ENCODE peak calls at places on chromosomes 16 and 17, in seven cellular contexts. Q, G, N, S, M, T and C are unnamed samples.

GRCh38 chr17:50542795-50543774 is 3.9 kb upstream of the SPATA20 start:
- DNase-seq in N (no peak), G (no peak), Q (no peak), M (no peak), S (no peak), T (no peak), C (no peak)

GRCh38 chr17:19263621-19264010 is 26.4 kb downstream of the EPN2 start:
- DNase-seq in N (no peak), T (peak), S (no peak), G (no peak), M (peak), Q (peak), C (peak)

GRCh38 chr16:15993946-15994665 is 44.7 kb downstream of the ABCC1 start:
- DNase-seq in N (no peak), M (peak), G (no peak), S (no peak), T (peak), Q (peak), C (peak)

GRCh38 chr17:48068491-48068961 is 20.4 kb downstream of the NFE2L1 start:
- DNase-seq in M (peak), N (no peak), T (no peak), S (no peak), G (no peak), Q (peak), C (peak)

GRCh38 chr17:35616506-35616905 is 29.4 kb downstream of the AP2B1 start:
- DNase-seq in M (no peak), Q (no peak), G (no peak), T (no peak), S (no peak), N (no peak), C (no peak)

GRCh38 chr17:50174444-50174843 is 8.6 kb downstream of the SGCA start:
- DNase-seq in Q (peak), M (no peak), T (no peak), G (no peak), S (no peak), N (no peak), C (no peak)

GRCh38 chr17:74959826-74960738 is 12.5 kb downstream of the HID1 start:
- DNase-seq in M (no peak), S (no peak), G (no peak), Q (no peak), N (peak), T (peak), C (peak)

GRCh38 chr16:66026931-66027330 is 339.6 kb upstream of the CDH5 start:
- DNase-seq in S (no peak), M (no peak), G (peak), T (no peak), Q (no peak), N (no peak), C (no peak)

GRCh38 chr17:80528521-80528920 is 16.1 kb upstream of the RPTOR start:
- DNase-seq in G (no peak), Q (no peak), T (no peak), N (no peak), M (no peak), S (no peak), C (no peak)

GRCh38 chr17:73308017-73308823 is 3.6 kb downstream of the CDC42EP4 start:
- DNase-seq in N (peak), Q (peak), T (peak), M (peak), G (peak), S (peak), C (peak)

GRCh38 chr17:27811961-27812360 is 11.6 kb upstream of the NOS2 start:
- DNase-seq in T (no peak), G (peak), S (no peak), N (no peak), Q (no peak), M (no peak), C (no peak)

GRCh38 chr17:37650419-37651003 is 7.3 kb upstream of the DDX52 start:
- DNase-seq in M (peak), S (no peak), Q (peak), N (peak), T (peak), G (no peak), C (peak)

GRCh38 chr16:2280981-2281542 is 13.1 kb upstream of the RNPS1 start:
- DNase-seq in N (no peak), G (no peak), T (no peak), Q (no peak), M (no peak), S (no peak), C (no peak)
- H3K4me3 ChIP-seq in N (no peak), G (no peak), T (no peak), Q (no peak), M (no peak), S (no peak), C (no peak)

GRCh38 chr16:84088695-84089395 is 27.9 kb downstream of the MBTPS1 start:
- DNase-seq in T (no peak), N (no peak), M (no peak), S (no peak), Q (no peak), G (no peak), C (no peak)

GRCh38 chr16:84086357-84086756 is 30.4 kb downstream of the MBTPS1 start:
- DNase-seq in G (no peak), N (no peak), M (no peak), T (no peak), S (no peak), Q (no peak), C (no peak)

GRCh38 chr16:84085774-84086173 is 31.0 kb downstream of the MBTPS1 start:
- DNase-seq in Q (no peak), N (no peak), M (no peak), G (no peak), S (no peak), T (no peak), C (no peak)

GRCh38 chr16:84086996-84087395 is 29.7 kb downstream of the MBTPS1 start:
- DNase-seq in Q (no peak), T (no peak), N (no peak), G (no peak), M (no peak), S (no peak), C (no peak)

DNA sequence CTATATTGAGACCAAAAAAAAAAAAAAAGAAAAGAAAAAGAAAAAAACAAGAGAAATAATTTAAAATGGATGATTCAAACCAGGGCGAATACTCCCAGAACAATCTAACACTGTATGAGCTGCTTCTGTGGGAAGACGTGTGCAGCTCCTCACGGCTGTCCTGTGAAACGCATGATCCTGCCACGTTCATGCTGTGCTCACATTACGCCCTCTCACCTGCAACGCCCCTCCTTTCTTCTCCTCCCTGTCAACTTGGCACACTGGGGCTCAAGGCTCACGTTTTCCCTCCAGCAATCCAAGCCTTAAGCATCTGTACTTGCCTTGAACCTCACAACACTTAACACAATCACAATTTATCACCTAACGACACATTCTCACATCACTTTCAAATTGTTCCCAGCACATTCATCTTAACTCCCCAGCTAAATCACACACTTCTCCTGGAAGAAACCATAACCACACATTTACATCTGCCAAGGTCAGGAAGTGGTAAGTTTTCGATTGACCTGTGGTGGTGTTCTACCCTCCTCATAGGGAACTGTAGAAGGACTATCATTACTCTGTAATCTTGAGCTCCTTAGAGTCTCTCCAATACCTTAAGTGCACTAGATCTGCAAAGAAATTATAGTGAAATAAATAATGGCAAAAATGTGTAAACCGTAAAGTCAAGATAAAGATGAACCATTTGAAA is 29.1 kb downstream of the MBTPS1 start:
- DNase-seq in Q (no peak), T (no peak), N (no peak), S (no peak), G (no peak), M (no peak), C (no peak)
- TF ChIP-seq CTCF in Q (no peak), T (no peak), N (no peak), S (no peak), G (no peak), M (no peak), C (no peak)

DNA sequence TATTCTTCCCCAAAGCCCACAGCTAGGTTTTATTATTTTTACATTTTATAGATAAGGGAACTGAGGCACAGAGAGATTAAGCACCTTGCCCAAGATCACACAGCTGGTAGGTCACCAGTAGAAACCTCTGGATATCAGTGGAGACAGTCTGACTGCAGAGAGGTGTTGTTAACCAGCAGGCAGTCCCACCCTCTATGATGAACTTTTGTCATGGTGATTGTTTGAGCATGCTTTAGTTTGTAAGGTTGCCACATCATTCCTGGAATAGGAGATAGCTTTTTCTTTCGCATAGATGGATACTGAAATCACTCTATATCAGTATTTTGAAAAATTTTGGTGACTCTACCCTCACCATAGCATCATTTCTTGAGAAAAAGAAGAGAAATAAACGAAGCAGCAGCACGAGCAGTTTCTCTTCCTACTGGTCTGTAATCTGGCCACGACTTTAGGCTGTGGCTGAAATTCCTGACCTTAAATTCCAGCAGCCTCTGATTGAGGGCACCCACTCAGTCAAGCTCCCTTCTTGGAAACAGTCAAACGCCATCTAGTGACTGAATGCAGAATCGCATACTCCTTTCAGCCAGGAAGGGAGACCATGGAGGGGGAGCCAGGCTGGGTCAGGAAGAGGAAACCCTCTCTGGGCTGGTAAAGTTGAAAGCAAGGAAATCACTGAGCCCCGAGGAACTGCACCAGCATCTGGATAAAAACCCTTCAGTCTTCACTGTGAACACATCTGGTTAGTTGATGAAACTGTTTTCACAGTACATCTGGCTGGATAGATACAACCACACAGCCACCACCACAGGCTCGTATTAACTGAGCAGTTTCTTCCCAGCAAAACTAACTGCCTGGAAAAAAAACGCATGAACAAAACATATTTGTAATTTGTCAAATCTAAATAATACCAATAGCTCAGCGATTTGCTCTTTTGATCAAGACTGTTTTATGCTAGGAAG is 108.4 kb upstream of the XYLT1 start:
- DNase-seq in N (peak), G (peak), T (peak), M (peak), Q (peak), S (peak), C (peak)
- H3K4me3 ChIP-seq in N (no peak), G (no peak), T (no peak), M (no peak), Q (no peak), S (no peak), C (no peak)

GRCh38 chr16:19555186-19555937 is at the start of gene VPS35L:
- DNase-seq in N (peak), T (peak), G (peak), S (peak), M (peak), Q (peak), C (peak)

GRCh38 chr16:19559242-19559910 is 3.9 kb downstream of the VPS35L start:
- DNase-seq in G (peak), N (peak), Q (peak), T (peak), M (peak), S (no peak), C (peak)

GRCh38 chr16:19560078-19560477 is 4.6 kb downstream of the VPS35L start:
- DNase-seq in Q (no peak), N (no peak), T (no peak), G (no peak), S (no peak), M (no peak), C (no peak)

DNA sequence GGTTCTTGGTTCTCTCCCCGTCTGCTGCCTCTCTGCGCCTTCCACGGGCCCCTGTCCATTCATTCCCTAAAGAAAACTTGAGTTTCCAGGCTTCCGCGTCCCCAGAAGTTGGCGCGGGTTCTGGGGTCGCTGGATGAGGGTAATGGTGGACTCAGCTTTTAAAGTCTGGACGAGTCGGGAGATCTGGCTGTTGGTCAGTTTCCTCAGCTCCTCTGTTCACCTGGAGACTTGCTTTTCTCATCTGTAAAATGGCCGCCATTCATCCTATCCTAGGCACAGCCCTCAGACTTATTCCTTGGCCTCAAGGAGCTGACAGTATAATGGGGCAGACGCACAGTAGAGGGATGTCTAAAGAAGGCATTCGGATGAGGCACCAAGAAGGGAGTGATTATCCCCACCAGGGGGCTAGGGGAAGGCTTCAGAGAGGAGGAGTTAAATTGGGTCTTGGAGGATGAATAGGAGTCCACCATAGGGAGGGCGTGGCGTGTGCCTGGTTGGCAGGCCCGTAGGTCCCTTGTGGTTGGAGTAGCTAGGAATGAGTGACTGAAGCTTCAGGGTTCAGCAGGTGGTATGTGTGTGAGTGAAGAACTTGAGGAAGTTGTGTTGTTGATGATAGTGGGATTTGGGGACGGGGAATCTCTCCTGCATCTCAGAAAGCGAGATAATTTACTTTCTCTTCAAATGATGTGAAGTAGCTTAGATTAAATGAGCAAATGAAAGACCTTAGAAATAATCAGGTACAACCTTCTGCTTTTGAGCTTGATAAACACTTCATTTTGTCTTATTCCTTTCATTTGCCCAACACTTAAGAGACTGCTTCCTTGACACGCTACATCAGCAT is 655 bp downstream of the VPS35L start:
- DNase-seq in M (peak), S (no peak), T (peak), N (peak), G (no peak), Q (peak), C (peak)
- TF ChIP-seq CTCF in M (peak), S (no peak), T (peak), N (peak), G (no peak), Q (peak), C (peak)

GRCh38 chr17:59829217-59830006 is 63.3 kb downstream of the TUBD1 start:
- DNase-seq in M (peak), T (peak), S (no peak), N (peak), Q (peak), G (no peak), C (peak)

GRCh38 chr17:59830846-59831486 is 61.8 kb downstream of the TUBD1 start:
- DNase-seq in N (no peak), T (no peak), S (no peak), Q (no peak), G (peak), M (no peak), C (no peak)

GRCh38 chr17:59827721-59828477 is 64.8 kb downstream of the TUBD1 start:
- DNase-seq in G (peak), T (no peak), M (no peak), N (no peak), Q (no peak), S (no peak), C (no peak)

GRCh38 chr17:59828478-59828760 is 64.3 kb downstream of the TUBD1 start:
- DNase-seq in Q (no peak), S (no peak), N (no peak), T (no peak), M (no peak), G (no peak), C (no peak)

GRCh38 chr17:59830007-59830630 is 62.6 kb downstream of the TUBD1 start:
- DNase-seq in T (peak), G (peak), S (no peak), M (peak), N (no peak), Q (peak), C (peak)
- H3K4me3 ChIP-seq in T (no peak), G (no peak), S (no peak), M (peak), N (peak), Q (no peak), C (no peak)

GRCh38 chr16:49281843-49282642 is 405 bp upstream of the CBLN1 start:
- DNase-seq in G (no peak), Q (peak), T (peak), M (peak), N (peak), S (peak), C (peak)
- TF ChIP-seq CTCF in G (no peak), Q (no peak), T (peak), M (no peak), N (no peak), S (peak), C (no peak)

DNA sequence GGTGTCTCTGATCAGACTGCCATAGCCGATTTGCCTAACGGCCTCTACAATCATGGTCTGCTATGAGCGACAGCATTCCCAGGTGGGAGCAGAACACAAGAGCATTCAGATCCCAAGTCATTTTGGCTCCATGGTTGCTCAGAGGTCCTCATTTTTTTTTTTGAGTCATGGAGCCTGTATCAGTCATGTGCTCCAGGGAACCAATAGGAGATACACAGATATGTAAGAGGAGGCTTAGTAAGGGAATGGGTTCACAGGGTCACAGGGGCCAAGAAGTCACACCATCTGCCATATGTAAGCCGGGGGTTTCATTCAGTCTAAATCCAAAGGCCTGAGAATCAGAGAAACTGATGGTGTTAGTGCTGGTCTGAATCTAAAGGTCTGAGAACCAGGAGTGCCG is 36.8 kb downstream of the CPPED1 start:
- DNase-seq in Q (no peak), T (no peak), M (no peak), S (no peak), N (no peak), G (no peak), C (no peak)
- H3K4me3 ChIP-seq in Q (no peak), T (no peak), M (no peak), S (no peak), N (no peak), G (no peak), C (no peak)

GRCh38 chr16:745739-746138 is 4.9 kb upstream of the CIAO3 start:
- DNase-seq in Q (no peak), G (no peak), S (no peak), M (no peak), N (no peak), T (no peak), C (no peak)
- TF ChIP-seq CTCF in Q (peak), G (no peak), S (no peak), M (peak), N (peak), T (peak), C (peak)

DNA sequence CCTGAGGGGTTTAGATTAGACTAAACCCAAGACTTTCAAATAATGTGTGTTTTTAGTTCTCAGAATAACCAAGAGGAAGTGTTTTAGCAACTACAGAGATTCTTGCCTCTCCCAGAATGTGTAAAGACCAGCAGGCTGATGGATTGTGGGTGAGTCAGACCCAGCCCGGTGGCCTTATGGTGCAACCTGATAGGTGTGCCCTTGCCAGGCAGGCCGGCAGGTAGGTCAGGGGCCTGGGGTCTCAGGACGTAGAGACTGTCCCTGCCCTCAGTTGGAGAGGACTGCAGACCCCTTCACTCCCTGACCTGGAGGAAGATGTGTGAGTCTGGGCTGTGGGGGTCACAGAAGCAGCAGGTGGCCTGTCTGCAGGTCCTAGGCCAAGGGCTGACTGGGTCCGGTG is 47.2 kb upstream of the ACSF3 start:
- DNase-seq in N (no peak), S (no peak), T (no peak), G (no peak), Q (no peak), M (no peak), C (no peak)
- H3K4me3 ChIP-seq in N (no peak), S (no peak), T (no peak), G (no peak), Q (no peak), M (no peak), C (no peak)